ENCODE peak calls at places on chromosome 11, in ten cellular contexts. W, I, P, Z, D, V, H, K, G and N are unnamed samples.

GRCh38 chr11:118914178-118914918 is 11.4 kb downstream of the BCL9L start:
- DNase-seq in W (no peak), I (no peak), P (peak), Z (no peak), D (no peak), V (no peak), H (no peak), K (peak), G (no peak), N (no peak)

GRCh38 chr11:128482512-128483191 is 104.7 kb downstream of the ETS1 start:
- DNase-seq in W (no peak), I (no peak), P (peak), Z (no peak), D (peak), V (no peak), H (no peak), K (no peak), G (peak), N (peak)

GRCh38 chr11:68999093-68999747 is 13.8 kb downstream of the MRGPRF start:
- DNase-seq in W (no peak), I (no peak), P (no peak), Z (no peak), D (no peak), V (no peak), H (no peak), K (no peak), G (no peak), N (no peak)

GRCh38 chr11:44456544-44457270 is 108.8 kb upstream of the CD82 start:
- DNase-seq in W (no peak), I (no peak), P (no peak), Z (no peak), D (no peak), V (peak), H (no peak), K (no peak), G (no peak), N (no peak)

GRCh38 chr11:74442601-74443000 is 24.7 kb downstream of the KCNE3 start:
- DNase-seq in W (peak), I (no peak), P (no peak), Z (no peak), D (no peak), V (no peak), H (no peak), K (no peak), G (no peak), N (peak)

GRCh38 chr11:76629133-76629852 is 41.3 kb downstream of the LRRC32 start:
- DNase-seq in W (peak), I (peak), P (peak), Z (no peak), D (peak), V (no peak), H (no peak), K (peak), G (no peak), N (peak)

GRCh38 chr11:105821366-105821765 is 200.7 kb downstream of the MSANTD4 start:
- DNase-seq in W (no peak), I (no peak), P (no peak), Z (no peak), D (no peak), V (peak), H (no peak), K (no peak), G (no peak), N (no peak)

GRCh38 chr11:82494988-82495432 is 238.7 kb downstream of the FAM181B start:
- DNase-seq in W (no peak), I (no peak), P (no peak), Z (no peak), D (no peak), V (peak), H (no peak), K (no peak), G (no peak), N (no peak)

GRCh38 chr11:114059984-114060401 is 482 bp downstream of the ZBTB16 start:
- DNase-seq in W (peak), I (no peak), P (peak), Z (no peak), D (no peak), V (no peak), H (no peak), K (peak), G (no peak), N (no peak)

GRCh38 chr11:70885721-70886305 is 366.6 kb downstream of the SHANK2 start:
- DNase-seq in W (no peak), I (no peak), P (peak), Z (no peak), D (peak), V (no peak), H (no peak), K (no peak), G (no peak), N (no peak)

GRCh38 chr11:119618208-119618909 is 110.6 kb downstream of the NECTIN1 start:
- DNase-seq in W (peak), I (peak), P (peak), Z (no peak), D (peak), V (no peak), H (no peak), K (no peak), G (no peak), N (no peak)

DNA sequence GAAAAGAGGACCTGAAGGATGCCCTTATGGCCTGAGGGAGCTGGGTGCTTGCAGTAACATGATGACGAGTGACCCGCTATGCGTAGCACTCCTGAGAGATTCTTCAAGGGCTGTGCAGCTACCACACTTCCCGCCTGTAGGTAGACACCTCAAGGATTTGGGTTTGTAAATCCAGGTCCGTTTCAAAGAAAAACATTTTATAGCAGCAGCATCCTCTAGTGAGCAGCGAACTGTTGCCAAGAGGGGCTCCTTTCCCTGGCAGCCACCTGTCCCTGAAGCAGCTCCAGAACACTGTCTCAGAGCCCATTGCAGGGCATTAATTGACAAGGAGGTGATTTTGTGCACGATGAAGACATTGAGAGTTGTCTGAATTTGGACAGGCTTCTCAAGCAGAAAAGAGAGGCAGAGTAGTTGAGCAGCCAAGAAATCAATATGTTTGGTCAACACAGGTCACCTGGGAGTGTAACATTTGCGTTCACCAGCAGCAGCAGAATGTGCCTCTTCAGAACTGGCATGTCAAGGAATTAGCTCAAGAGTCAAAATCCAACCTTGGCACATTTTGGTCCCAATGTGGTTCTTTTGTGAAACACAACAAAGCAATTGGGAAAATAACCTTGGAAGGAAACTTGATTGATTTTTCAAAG is 209.8 kb upstream of the MTNR1B start:
- DNase-seq in W (no peak), I (no peak), P (no peak), Z (no peak), D (no peak), V (no peak), H (no peak), K (no peak), G (no peak), N (no peak)
- TF ChIP-seq CTCF in W (no peak), I (no peak), P (no peak), Z (no peak), D (no peak), V (no peak), H (no peak), K (no peak), G (no peak), N (no peak)

DNA sequence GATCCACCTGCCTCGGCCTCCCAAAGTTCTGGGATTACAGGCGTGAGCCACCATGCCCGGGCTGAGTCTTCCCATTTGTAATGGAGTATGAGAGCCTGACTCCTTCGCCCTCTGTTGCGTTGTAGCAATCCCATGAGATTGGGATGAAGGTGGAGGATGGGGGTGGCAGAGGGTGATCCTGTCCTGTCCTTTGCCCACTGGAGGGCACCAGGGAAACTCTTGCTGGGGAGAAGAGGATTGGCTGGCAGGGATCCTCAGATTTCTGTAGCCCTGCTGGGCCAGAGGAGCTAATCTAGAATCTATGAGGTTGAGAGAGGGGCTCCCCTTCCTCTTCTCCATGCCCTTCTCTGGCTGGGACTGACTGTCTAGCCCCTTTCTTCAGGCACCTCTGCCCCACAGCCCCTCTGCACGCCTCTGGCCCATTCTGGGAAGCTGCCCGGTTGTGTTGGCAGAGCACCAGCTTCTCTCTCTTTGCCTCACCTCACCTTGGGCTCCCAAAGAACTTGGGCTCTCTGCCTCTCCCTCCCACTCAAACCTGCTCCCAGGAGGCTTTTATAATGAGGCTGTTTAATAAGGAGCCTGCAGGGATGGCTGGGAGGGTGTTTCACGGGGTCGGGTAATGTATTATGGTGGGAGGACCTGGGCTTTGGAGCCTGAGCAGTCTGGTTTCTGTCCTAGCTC is 9.5 kb upstream of the CATSPER1 start:
- DNase-seq in W (no peak), I (no peak), P (no peak), Z (no peak), D (no peak), V (no peak), H (no peak), K (no peak), G (peak), N (no peak)
- TF ChIP-seq CTCF in W (no peak), I (no peak), P (no peak), Z (no peak), D (no peak), V (no peak), H (no peak), K (no peak), G (no peak), N (no peak)

GRCh38 chr11:34564807-34565241 is 51.2 kb upstream of the ELF5 start:
- DNase-seq in W (no peak), I (no peak), P (no peak), Z (no peak), D (no peak), V (peak), H (no peak), K (no peak), G (no peak), N (no peak)

GRCh38 chr11:34564406-34564805 is 50.8 kb upstream of the ELF5 start:
- DNase-seq in W (peak), I (no peak), P (peak), Z (no peak), D (no peak), V (no peak), H (no peak), K (no peak), G (no peak), N (peak)

GRCh38 chr11:34566209-34566551 is 52.6 kb upstream of the ELF5 start:
- DNase-seq in W (no peak), I (no peak), P (no peak), Z (no peak), D (no peak), V (no peak), H (no peak), K (no peak), G (no peak), N (no peak)

GRCh38 chr11:34566736-34567135 is 53.1 kb upstream of the ELF5 start:
- DNase-seq in W (no peak), I (no peak), P (no peak), Z (no peak), D (no peak), V (no peak), H (no peak), K (no peak), G (no peak), N (no peak)

GRCh38 chr11:34565417-34566208 is 52.0 kb upstream of the ELF5 start:
- DNase-seq in W (no peak), I (no peak), P (no peak), Z (no peak), D (no peak), V (peak), H (no peak), K (no peak), G (peak), N (no peak)
- TF ChIP-seq CTCF in W (peak), I (no peak), P (peak), Z (peak), D (no peak), V (peak), H (peak), K (peak), G (peak), N (peak)

GRCh38 chr11:47349521-47350095 is 2.9 kb downstream of the MYBPC3 start:
- DNase-seq in W (no peak), I (no peak), P (no peak), Z (no peak), D (no peak), V (no peak), H (no peak), K (no peak), G (no peak), N (no peak)

GRCh38 chr11:47348131-47348802 is 4.2 kb downstream of the MYBPC3 start:
- DNase-seq in W (no peak), I (no peak), P (no peak), Z (no peak), D (no peak), V (no peak), H (no peak), K (no peak), G (no peak), N (no peak)

GRCh38 chr11:47350315-47350714 is 2.2 kb downstream of the MYBPC3 start:
- DNase-seq in W (no peak), I (no peak), P (no peak), Z (no peak), D (no peak), V (no peak), H (no peak), K (no peak), G (no peak), N (no peak)

GRCh38 chr11:47347134-47347533 is 5.4 kb downstream of the MYBPC3 start:
- DNase-seq in W (no peak), I (no peak), P (no peak), Z (no peak), D (no peak), V (no peak), H (no peak), K (no peak), G (no peak), N (no peak)

DNA sequence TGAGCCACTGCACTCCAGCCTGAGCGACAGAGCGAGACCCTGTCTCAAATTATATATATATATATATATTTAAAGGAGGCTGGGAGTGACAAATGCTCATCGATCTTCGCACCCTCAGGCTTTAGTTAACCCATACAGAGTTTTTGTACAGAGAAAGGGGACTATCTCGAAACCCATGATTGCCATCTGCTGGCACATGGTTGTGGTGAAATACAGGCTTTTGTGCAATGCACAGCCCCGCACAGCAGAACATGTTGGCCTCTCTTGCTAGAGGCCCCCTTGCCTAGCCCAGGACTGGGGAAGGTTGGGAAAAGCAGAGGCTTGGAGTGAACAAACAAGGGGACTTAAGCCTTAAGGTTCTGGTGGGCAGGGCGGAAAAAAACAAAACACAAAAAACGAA is 3.6 kb downstream of the MYBPC3 start:
- DNase-seq in W (peak), I (no peak), P (peak), Z (no peak), D (no peak), V (peak), H (no peak), K (no peak), G (no peak), N (peak)
- TF ChIP-seq CTCF in W (peak), I (no peak), P (peak), Z (peak), D (no peak), V (no peak), H (peak), K (peak), G (no peak), N (peak)

GRCh38 chr11:269146-269890 is 8.9 kb upstream of the NLRP6 start:
- DNase-seq in W (no peak), I (peak), P (no peak), Z (peak), D (peak), V (no peak), H (no peak), K (no peak), G (peak), N (no peak)
- TF ChIP-seq CTCF in W (no peak), I (no peak), P (no peak), Z (peak), D (peak), V (no peak), H (no peak), K (no peak), G (no peak), N (no peak)

DNA sequence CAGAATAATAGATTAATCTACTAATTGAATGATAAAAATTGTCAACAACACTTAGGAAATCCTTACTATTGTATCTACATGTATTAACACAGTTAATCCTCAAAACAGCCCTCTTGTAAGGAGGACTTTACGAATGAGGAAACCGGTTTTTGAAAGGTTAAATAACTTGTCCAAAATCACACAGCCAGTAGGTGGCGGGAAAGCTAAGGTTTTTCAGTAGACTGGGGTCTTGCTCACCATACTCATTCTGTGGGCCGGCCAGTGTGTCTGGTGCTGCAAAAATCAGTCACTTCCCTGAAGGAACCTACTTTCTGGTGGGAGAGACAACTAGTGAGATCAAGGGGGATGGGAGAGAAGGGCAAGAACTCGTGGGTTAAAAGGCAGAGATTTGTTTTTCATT is 3.8 kb downstream of the DCPS start:
- DNase-seq in W (peak), I (no peak), P (peak), Z (no peak), D (no peak), V (peak), H (no peak), K (no peak), G (no peak), N (peak)
- TF ChIP-seq CTCF in W (peak), I (no peak), P (peak), Z (peak), D (peak), V (no peak), H (peak), K (peak), G (no peak), N (peak)

GRCh38 chr11:61187505-61188130 is 15.7 kb upstream of the PGA3 start:
- DNase-seq in W (peak), I (peak), P (peak), Z (no peak), D (peak), V (peak), H (peak), K (peak), G (peak), N (peak)

GRCh38 chr11:61186504-61186903 is 16.8 kb upstream of the PGA3 start:
- DNase-seq in W (no peak), I (no peak), P (no peak), Z (no peak), D (no peak), V (no peak), H (no peak), K (no peak), G (no peak), N (no peak)

GRCh38 chr11:61181489-61181888 is 20.3 kb upstream of the VPS37C start:
- DNase-seq in W (no peak), I (no peak), P (no peak), Z (no peak), D (no peak), V (no peak), H (no peak), K (no peak), G (no peak), N (no peak)

DNA sequence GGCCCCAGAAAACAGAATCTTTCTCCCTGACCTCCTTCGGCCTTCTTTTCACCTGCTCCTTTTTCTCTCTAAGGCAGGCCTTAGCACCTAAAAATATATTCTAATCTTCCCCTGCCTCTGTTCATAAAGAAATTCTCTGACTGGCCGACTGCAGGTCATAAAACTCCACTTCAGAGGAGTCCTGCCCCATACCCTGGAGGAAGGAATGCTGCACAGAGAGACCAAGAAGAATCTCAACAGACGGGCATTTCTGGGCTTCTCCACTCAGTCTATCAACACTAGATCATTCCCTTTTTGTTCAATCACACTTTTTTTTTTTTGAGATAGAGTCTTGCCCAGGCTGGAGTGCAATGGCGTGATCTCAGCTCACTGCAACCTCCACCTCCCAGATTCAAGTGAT is 19.7 kb upstream of the PGA3 start:
- DNase-seq in W (no peak), I (no peak), P (no peak), Z (no peak), D (no peak), V (no peak), H (no peak), K (no peak), G (no peak), N (no peak)
- TF ChIP-seq CTCF in W (no peak), I (no peak), P (peak), Z (peak), D (no peak), V (no peak), H (peak), K (no peak), G (no peak), N (no peak)